ENCODE peak calls at places on chromosomes 4 and X, in five cellular contexts. One of them, this sample, is unnamed.

GRCh38 chr4:139959398-139959797 is 194.6 kb downstream of the MAML3 start:
- DNase-seq in endothelial cell of umbilical vein: no peak
- DNase-seq in tibial nerve: no peak
- DNase-seq in transverse colon: no peak
- DNase-seq in OCI-LY7: no peak
- DNase-seq in this sample: no peak

GRCh38 chr4:972651-973424 is 531 bp downstream of the DGKQ start:
- DNase-seq in endothelial cell of umbilical vein: peak
- DNase-seq in tibial nerve: no peak
- DNase-seq in transverse colon: peak
- DNase-seq in OCI-LY7: peak
- DNase-seq in this sample: no peak

GRCh38 chrX:69031971-69032391 is 133.3 kb downstream of the PJA1 start:
- DNase-seq in endothelial cell of umbilical vein: no peak
- DNase-seq in tibial nerve: no peak
- DNase-seq in transverse colon: no peak
- DNase-seq in OCI-LY7: no peak
- DNase-seq in this sample: no peak

GRCh38 chr4:114654607-114655006 is 56.0 kb downstream of the UGT8 start:
- DNase-seq in endothelial cell of umbilical vein: no peak
- DNase-seq in tibial nerve: no peak
- DNase-seq in transverse colon: no peak
- DNase-seq in OCI-LY7: peak
- DNase-seq in this sample: no peak

GRCh38 chrX:46257451-46257879 is 287.8 kb downstream of the ZNF674 start:
- DNase-seq in endothelial cell of umbilical vein: no peak
- DNase-seq in tibial nerve: no peak
- DNase-seq in transverse colon: no peak
- DNase-seq in OCI-LY7: no peak
- DNase-seq in this sample: no peak

GRCh38 chr4:121950680-121951569 is 935 bp downstream of the TRPC3 start:
- DNase-seq in endothelial cell of umbilical vein: peak
- DNase-seq in tibial nerve: peak
- DNase-seq in transverse colon: peak
- DNase-seq in OCI-LY7: no peak
- DNase-seq in this sample: no peak

GRCh38 chr4:147480891-147481576 is at the start of gene EDNRA:
- DNase-seq in endothelial cell of umbilical vein: no peak
- DNase-seq in tibial nerve: no peak
- DNase-seq in transverse colon: no peak
- DNase-seq in OCI-LY7: no peak
- DNase-seq in this sample: no peak

GRCh38 chrX:85288992-85289723 is 45.4 kb downstream of the ZNF711 start:
- DNase-seq in endothelial cell of umbilical vein: no peak
- DNase-seq in tibial nerve: no peak
- DNase-seq in transverse colon: no peak
- DNase-seq in OCI-LY7: no peak
- DNase-seq in this sample: no peak

GRCh38 chr4:8740666-8741395 is 130.8 kb downstream of the HMX1 start:
- DNase-seq in endothelial cell of umbilical vein: no peak
- DNase-seq in tibial nerve: no peak
- DNase-seq in transverse colon: no peak
- DNase-seq in OCI-LY7: no peak
- DNase-seq in this sample: no peak

GRCh38 chr4:55186700-55187099 is 61.3 kb upstream of the KDR start:
- DNase-seq in endothelial cell of umbilical vein: peak
- DNase-seq in tibial nerve: no peak
- DNase-seq in transverse colon: no peak
- DNase-seq in OCI-LY7: no peak
- DNase-seq in this sample: no peak

GRCh38 chr4:182929296-182929695 is 12.1 kb upstream of the DCTD start:
- DNase-seq in endothelial cell of umbilical vein: no peak
- DNase-seq in tibial nerve: no peak
- DNase-seq in transverse colon: no peak
- DNase-seq in OCI-LY7: no peak
- DNase-seq in this sample: peak

GRCh38 chr4:138639018-138639876 is 376.3 kb upstream of the NOCT start:
- DNase-seq in endothelial cell of umbilical vein: peak
- DNase-seq in tibial nerve: no peak
- DNase-seq in transverse colon: no peak
- DNase-seq in OCI-LY7: no peak
- DNase-seq in this sample: no peak

GRCh38 chrX:69015564-69016218 is 149.6 kb downstream of the PJA1 start:
- DNase-seq in endothelial cell of umbilical vein: peak
- DNase-seq in tibial nerve: no peak
- DNase-seq in transverse colon: no peak
- DNase-seq in OCI-LY7: no peak
- DNase-seq in this sample: no peak

GRCh38 chr4:90127706-90128345 is 632 bp downstream of the CCSER1 start:
- DNase-seq in endothelial cell of umbilical vein: peak
- DNase-seq in tibial nerve: no peak
- DNase-seq in transverse colon: no peak
- DNase-seq in OCI-LY7: no peak
- DNase-seq in this sample: no peak

GRCh38 chr4:5888222-5888701 is 4.6 kb downstream of the CRMP1 start:
- DNase-seq in endothelial cell of umbilical vein: no peak
- DNase-seq in tibial nerve: no peak
- DNase-seq in transverse colon: no peak
- DNase-seq in OCI-LY7: no peak
- DNase-seq in this sample: no peak

GRCh38 chr4:19925516-19925915 is 326.2 kb upstream of the SLIT2 start:
- DNase-seq in endothelial cell of umbilical vein: no peak
- DNase-seq in tibial nerve: no peak
- DNase-seq in transverse colon: no peak
- DNase-seq in OCI-LY7: no peak
- DNase-seq in this sample: no peak

GRCh38 chr4:153138736-153139135 is 65.5 kb upstream of the TRIM2 start:
- DNase-seq in endothelial cell of umbilical vein: no peak
- DNase-seq in tibial nerve: no peak
- DNase-seq in transverse colon: no peak
- DNase-seq in OCI-LY7: no peak
- DNase-seq in this sample: no peak

GRCh38 chrX:63747331-63747730 is 37.7 kb downstream of the ARHGEF9 start:
- DNase-seq in endothelial cell of umbilical vein: peak
- DNase-seq in tibial nerve: no peak
- DNase-seq in transverse colon: no peak
- DNase-seq in OCI-LY7: no peak
- DNase-seq in this sample: peak

GRCh38 chr4:176320976-176321361 is 1.2 kb downstream of the SPCS3 start:
- DNase-seq in endothelial cell of umbilical vein: peak
- DNase-seq in tibial nerve: no peak
- DNase-seq in transverse colon: no peak
- DNase-seq in OCI-LY7: no peak
- DNase-seq in this sample: no peak

GRCh38 chrX:109537324-109537665 is 651 bp downstream of the NXT2 start:
- DNase-seq in endothelial cell of umbilical vein: no peak
- DNase-seq in tibial nerve: peak
- DNase-seq in transverse colon: peak
- DNase-seq in OCI-LY7: no peak
- DNase-seq in this sample: peak

GRCh38 chrX:48509245-48509590 is 426 bp downstream of the PORCN start:
- DNase-seq in endothelial cell of umbilical vein: no peak
- DNase-seq in tibial nerve: no peak
- DNase-seq in transverse colon: no peak
- DNase-seq in OCI-LY7: no peak
- DNase-seq in this sample: no peak

GRCh38 chr4:177051473-177052060 is 258.1 kb upstream of the NEIL3 start:
- DNase-seq in endothelial cell of umbilical vein: peak
- DNase-seq in tibial nerve: no peak
- DNase-seq in transverse colon: peak
- DNase-seq in OCI-LY7: peak
- DNase-seq in this sample: no peak

GRCh38 chr4:90007494-90008167 is 113.0 kb downstream of the MMRN1 start:
- DNase-seq in endothelial cell of umbilical vein: no peak
- DNase-seq in tibial nerve: no peak
- DNase-seq in transverse colon: no peak
- DNase-seq in OCI-LY7: no peak
- DNase-seq in this sample: no peak

GRCh38 chrX:113048480-113048879 is 207.8 kb upstream of the AMOT start:
- DNase-seq in endothelial cell of umbilical vein: no peak
- DNase-seq in tibial nerve: no peak
- DNase-seq in transverse colon: no peak
- DNase-seq in OCI-LY7: no peak
- DNase-seq in this sample: no peak

GRCh38 chrX:153551135-153551534 is 33.7 kb downstream of the ATP2B3 start:
- DNase-seq in endothelial cell of umbilical vein: no peak
- DNase-seq in tibial nerve: no peak
- DNase-seq in transverse colon: no peak
- DNase-seq in OCI-LY7: no peak
- DNase-seq in this sample: no peak

DNA sequence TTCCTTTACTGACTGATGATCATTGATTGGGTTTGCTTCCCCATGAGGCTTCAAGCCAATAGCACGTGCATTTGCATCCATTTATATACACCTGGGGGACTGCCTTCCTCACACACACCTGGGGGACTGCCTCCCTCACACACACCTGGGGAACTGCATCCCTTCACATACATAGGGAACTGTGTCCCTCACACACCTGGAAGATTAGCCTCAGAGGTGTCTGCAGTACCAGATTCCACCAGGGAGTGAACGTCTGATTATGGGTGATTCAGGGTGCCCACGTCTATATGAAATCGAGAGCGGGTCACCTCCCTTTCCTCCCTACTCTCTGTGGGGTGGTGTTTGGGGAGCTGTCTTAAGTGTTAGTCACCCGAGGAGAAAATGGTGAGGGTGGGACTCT is 16.9 kb downstream of the CD99 start:
- DNase-seq in endothelial cell of umbilical vein: no peak
- DNase-seq in tibial nerve: no peak
- DNase-seq in transverse colon: no peak
- DNase-seq in OCI-LY7: peak
- DNase-seq in this sample: no peak
- H3K4me3 ChIP-seq in endothelial cell of umbilical vein: no peak
- H3K4me3 ChIP-seq in tibial nerve: no peak
- H3K4me3 ChIP-seq in transverse colon: no peak
- H3K4me3 ChIP-seq in OCI-LY7: peak
- H3K4me3 ChIP-seq in this sample: no peak

GRCh38 chr4:2754848-2755820 is 1.0 kb downstream of the TNIP2 start:
- DNase-seq in endothelial cell of umbilical vein: no peak
- DNase-seq in tibial nerve: no peak
- DNase-seq in transverse colon: no peak
- DNase-seq in OCI-LY7: no peak
- DNase-seq in this sample: no peak

GRCh38 chr4:2753444-2753843 is 2.7 kb downstream of the TNIP2 start:
- DNase-seq in endothelial cell of umbilical vein: no peak
- DNase-seq in tibial nerve: no peak
- DNase-seq in transverse colon: no peak
- DNase-seq in OCI-LY7: no peak
- DNase-seq in this sample: no peak

GRCh38 chr4:2757426-2757825 is 1.3 kb upstream of the TNIP2 start:
- DNase-seq in endothelial cell of umbilical vein: no peak
- DNase-seq in tibial nerve: no peak
- DNase-seq in transverse colon: no peak
- DNase-seq in OCI-LY7: no peak
- DNase-seq in this sample: no peak

GRCh38 chr4:2756691-2757350 is 685 bp upstream of the TNIP2 start:
- DNase-seq in endothelial cell of umbilical vein: no peak
- DNase-seq in tibial nerve: no peak
- DNase-seq in transverse colon: no peak
- DNase-seq in OCI-LY7: no peak
- DNase-seq in this sample: no peak

GRCh38 chr4:2755821-2756690 is at the start of gene TNIP2:
- DNase-seq in endothelial cell of umbilical vein: peak
- DNase-seq in tibial nerve: peak
- DNase-seq in transverse colon: peak
- DNase-seq in OCI-LY7: peak
- DNase-seq in this sample: peak
- H3K4me3 ChIP-seq in endothelial cell of umbilical vein: peak
- H3K4me3 ChIP-seq in tibial nerve: peak
- H3K4me3 ChIP-seq in transverse colon: peak
- H3K4me3 ChIP-seq in OCI-LY7: peak
- H3K4me3 ChIP-seq in this sample: peak

DNA sequence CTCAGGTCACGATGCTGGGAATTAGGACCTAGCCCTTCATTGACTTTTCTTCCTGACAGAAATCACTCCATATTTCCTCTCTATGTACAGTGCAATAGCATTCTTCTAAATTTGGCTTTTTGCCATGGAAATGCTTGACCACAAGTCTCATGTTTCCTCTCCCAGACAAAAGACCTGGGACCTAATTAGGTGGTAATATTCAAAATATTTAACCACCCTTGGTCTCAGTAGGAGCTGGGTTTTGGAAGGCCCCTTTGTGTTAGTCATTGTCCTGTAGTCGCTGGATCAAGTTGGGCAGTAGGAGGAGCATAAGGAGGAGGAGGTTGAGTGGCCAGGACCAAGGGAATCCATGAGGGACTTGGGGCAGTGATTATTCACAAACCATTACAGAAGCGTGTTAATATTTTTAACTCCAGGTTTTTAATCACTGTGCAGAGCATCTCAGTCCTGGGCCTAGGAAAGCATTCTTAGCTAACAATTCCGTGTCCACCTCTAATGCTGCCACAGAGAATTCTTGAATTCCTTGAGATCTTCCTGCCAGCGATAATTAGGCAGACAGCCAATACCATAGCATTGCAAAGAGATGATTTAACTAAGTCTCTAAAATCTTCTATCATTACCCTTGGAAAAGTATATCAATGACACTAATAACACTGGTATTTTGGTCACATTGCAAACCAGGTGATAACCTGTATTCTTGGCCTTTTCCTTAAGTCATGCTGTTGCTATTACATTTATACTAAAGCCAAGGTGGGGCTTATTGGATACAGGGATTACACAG is 25.0 kb upstream of the SHROOM4 start:
- DNase-seq in endothelial cell of umbilical vein: peak
- DNase-seq in tibial nerve: no peak
- DNase-seq in transverse colon: no peak
- DNase-seq in OCI-LY7: no peak
- DNase-seq in this sample: peak
- H3K4me3 ChIP-seq in endothelial cell of umbilical vein: no peak
- H3K4me3 ChIP-seq in tibial nerve: no peak
- H3K4me3 ChIP-seq in transverse colon: no peak
- H3K4me3 ChIP-seq in OCI-LY7: no peak
- H3K4me3 ChIP-seq in this sample: no peak

DNA sequence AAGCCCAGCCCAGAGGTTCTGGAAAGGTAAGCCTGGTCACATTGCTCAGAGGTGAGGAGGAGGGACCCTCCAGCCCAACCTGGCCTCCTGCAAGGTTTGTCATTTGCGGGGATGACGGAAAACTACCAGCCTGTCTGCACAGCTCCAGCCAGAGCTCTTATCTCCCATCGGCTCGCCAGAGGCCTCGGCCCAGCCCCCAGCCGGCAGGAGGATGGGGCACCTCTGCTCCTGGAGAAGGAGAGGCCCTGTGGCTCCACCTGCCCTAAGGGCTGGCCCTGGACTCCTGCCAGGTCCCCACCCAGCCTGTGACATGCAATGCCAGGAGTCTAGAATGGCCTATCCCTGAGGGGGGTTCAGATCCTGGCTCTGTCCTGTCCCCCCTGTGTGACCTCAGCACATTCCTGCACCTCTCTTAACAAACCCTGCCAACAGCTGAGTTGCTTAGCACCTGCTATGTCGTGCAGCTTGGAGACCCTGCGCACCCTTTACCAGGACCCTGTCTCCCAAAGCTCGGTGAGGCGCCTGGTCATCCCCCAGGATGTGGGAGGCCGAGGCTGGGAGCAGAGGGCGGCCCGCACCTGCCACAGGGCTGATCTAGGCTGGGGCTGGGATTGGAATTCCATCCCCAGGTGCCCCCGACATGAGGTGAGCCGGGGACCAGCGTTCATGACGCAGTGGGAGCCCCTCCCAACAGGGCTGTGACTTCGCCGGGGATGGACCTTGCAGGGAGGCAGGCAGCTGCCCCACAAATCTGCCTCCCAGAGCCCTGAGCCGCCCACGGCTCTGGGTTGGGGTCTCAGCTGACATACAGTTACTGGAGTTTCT is 14.4 kb downstream of the ADRA2C start:
- DNase-seq in endothelial cell of umbilical vein: no peak
- DNase-seq in tibial nerve: no peak
- DNase-seq in transverse colon: no peak
- DNase-seq in OCI-LY7: no peak
- DNase-seq in this sample: no peak
- H3K4me3 ChIP-seq in endothelial cell of umbilical vein: no peak
- H3K4me3 ChIP-seq in tibial nerve: no peak
- H3K4me3 ChIP-seq in transverse colon: no peak
- H3K4me3 ChIP-seq in OCI-LY7: no peak
- H3K4me3 ChIP-seq in this sample: no peak